ENCODE peak calls at places on chromosomes 5 and 9, in five cellular contexts. One of them, this sample, is unnamed.

GRCh38 chr9:115146581-115147021 is 28.6 kb upstream of the TNC start:
- DNase-seq in AG04450: peak; percentile 85
- DNase-seq in CD4-positive, alpha-beta T cell: no peak
- DNase-seq in prostate gland: peak; percentile 6
- DNase-seq in neural progenitor cell: no peak
- DNase-seq in this sample: no peak

GRCh38 chr9:17837931-17838330 is 259.1 kb downstream of the SH3GL2 start:
- DNase-seq in AG04450: no peak
- DNase-seq in CD4-positive, alpha-beta T cell: no peak
- DNase-seq in prostate gland: no peak
- DNase-seq in neural progenitor cell: no peak
- DNase-seq in this sample: no peak

GRCh38 chr5:80141681-80142080 is 106.5 kb downstream of the THBS4 start:
- DNase-seq in AG04450: no peak
- DNase-seq in CD4-positive, alpha-beta T cell: no peak
- DNase-seq in prostate gland: no peak
- DNase-seq in neural progenitor cell: no peak
- DNase-seq in this sample: no peak

GRCh38 chr9:124264812-124265211 is 7.1 kb downstream of the NEK6 start:
- DNase-seq in AG04450: no peak
- DNase-seq in CD4-positive, alpha-beta T cell: no peak
- DNase-seq in prostate gland: peak; percentile 69
- DNase-seq in neural progenitor cell: no peak
- DNase-seq in this sample: no peak

GRCh38 chr9:2255128-2255527 is 240.0 kb downstream of the SMARCA2 start:
- DNase-seq in AG04450: no peak
- DNase-seq in CD4-positive, alpha-beta T cell: no peak
- DNase-seq in prostate gland: no peak
- DNase-seq in neural progenitor cell: no peak
- DNase-seq in this sample: no peak

GRCh38 chr5:154627711-154628678 is 127.2 kb upstream of the LARP1 start:
- DNase-seq in AG04450: no peak
- DNase-seq in CD4-positive, alpha-beta T cell: no peak
- DNase-seq in prostate gland: no peak
- DNase-seq in neural progenitor cell: no peak
- DNase-seq in this sample: no peak

GRCh38 chr5:117160361-117160760 is 585.7 kb upstream of the SEMA6A start:
- DNase-seq in AG04450: no peak
- DNase-seq in CD4-positive, alpha-beta T cell: no peak
- DNase-seq in prostate gland: no peak
- DNase-seq in neural progenitor cell: no peak
- DNase-seq in this sample: no peak

GRCh38 chr5:149210229-149210628 is 61.4 kb upstream of the AFAP1L1 start:
- DNase-seq in AG04450: peak; percentile 42
- DNase-seq in CD4-positive, alpha-beta T cell: no peak
- DNase-seq in prostate gland: no peak
- DNase-seq in neural progenitor cell: no peak
- DNase-seq in this sample: no peak

GRCh38 chr9:5392285-5392684 is 45.4 kb downstream of the PLGRKT start:
- DNase-seq in AG04450: no peak
- DNase-seq in CD4-positive, alpha-beta T cell: no peak
- DNase-seq in prostate gland: no peak
- DNase-seq in neural progenitor cell: no peak
- DNase-seq in this sample: no peak

GRCh38 chr9:105415344-105415980 is 32.4 kb upstream of the FSD1L start:
- DNase-seq in AG04450: no peak
- DNase-seq in CD4-positive, alpha-beta T cell: peak; percentile 48
- DNase-seq in prostate gland: peak; percentile 58
- DNase-seq in neural progenitor cell: peak; percentile 87
- DNase-seq in this sample: no peak

GRCh38 chr9:136138566-136138965 is 19.9 kb upstream of the TMEM250 start:
- DNase-seq in AG04450: no peak
- DNase-seq in CD4-positive, alpha-beta T cell: no peak
- DNase-seq in prostate gland: no peak
- DNase-seq in neural progenitor cell: peak; percentile 91
- DNase-seq in this sample: no peak

GRCh38 chr5:78364005-78364404 is 3.6 kb downstream of the SCAMP1 start:
- DNase-seq in AG04450: no peak
- DNase-seq in CD4-positive, alpha-beta T cell: no peak
- DNase-seq in prostate gland: no peak
- DNase-seq in neural progenitor cell: no peak
- DNase-seq in this sample: no peak

GRCh38 chr5:78511116-78511906 is 137.3 kb downstream of the LHFPL2 start:
- DNase-seq in AG04450: no peak
- DNase-seq in CD4-positive, alpha-beta T cell: no peak
- DNase-seq in prostate gland: no peak
- DNase-seq in neural progenitor cell: no peak
- DNase-seq in this sample: no peak

GRCh38 chr9:134502261-134503211 is 139.1 kb upstream of the COL5A1 start:
- DNase-seq in AG04450: peak; percentile 97
- DNase-seq in CD4-positive, alpha-beta T cell: no peak
- DNase-seq in prostate gland: no peak
- DNase-seq in neural progenitor cell: no peak
- DNase-seq in this sample: peak; percentile 46

GRCh38 chr5:148844433-148845279 is 18.2 kb downstream of the ADRB2 start:
- DNase-seq in AG04450: no peak
- DNase-seq in CD4-positive, alpha-beta T cell: no peak
- DNase-seq in prostate gland: no peak
- DNase-seq in neural progenitor cell: no peak
- DNase-seq in this sample: no peak

DNA sequence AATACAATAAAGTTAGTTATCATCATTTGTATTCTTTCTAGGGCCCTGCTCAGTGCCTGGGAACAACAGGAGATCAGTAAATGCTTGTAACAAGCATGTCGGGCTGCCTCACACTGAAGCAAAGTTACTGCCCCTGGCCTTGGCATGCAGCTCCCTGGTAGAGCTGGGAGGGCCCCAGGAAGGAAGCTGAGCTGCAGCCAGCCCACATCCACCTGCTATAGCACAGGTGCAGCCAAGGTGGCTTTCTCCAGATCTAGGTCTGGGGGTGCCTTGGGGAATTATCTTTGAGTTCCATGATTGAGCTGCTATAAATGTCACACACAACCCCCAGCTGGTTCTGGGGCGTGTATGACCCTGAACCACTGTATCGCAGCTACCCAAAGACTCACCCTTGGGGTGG is 293.4 kb upstream of the MSX2 start:
- DNase-seq in AG04450: no peak
- DNase-seq in CD4-positive, alpha-beta T cell: no peak
- DNase-seq in prostate gland: no peak
- DNase-seq in neural progenitor cell: no peak
- DNase-seq in this sample: no peak
- H3K9me3 ChIP-seq in AG04450: no peaks in the 10 kb centered on the region
- H3K9me3 ChIP-seq in CD4-positive, alpha-beta T cell: no peaks in the 10 kb centered on the region
- H3K9me3 ChIP-seq in prostate gland: no peaks in the 10 kb centered on the region
- H3K9me3 ChIP-seq in neural progenitor cell: no peaks in the 10 kb centered on the region
- H3K9me3 ChIP-seq in this sample: no peaks in the 10 kb centered on the region

GRCh38 chr9:3856592-3856991 is 330.8 kb upstream of the RFX3 start:
- DNase-seq in AG04450: no peak
- DNase-seq in CD4-positive, alpha-beta T cell: no peak
- DNase-seq in prostate gland: no peak
- DNase-seq in neural progenitor cell: no peak
- DNase-seq in this sample: no peak

GRCh38 chr9:3850083-3850482 is 324.3 kb upstream of the RFX3 start:
- DNase-seq in AG04450: no peak
- DNase-seq in CD4-positive, alpha-beta T cell: no peak
- DNase-seq in prostate gland: no peak
- DNase-seq in neural progenitor cell: no peak
- DNase-seq in this sample: no peak

GRCh38 chr9:3855601-3856328 is 330.0 kb upstream of the RFX3 start:
- DNase-seq in AG04450: no peak
- DNase-seq in CD4-positive, alpha-beta T cell: no peak
- DNase-seq in prostate gland: no peak
- DNase-seq in neural progenitor cell: no peak
- DNase-seq in this sample: no peak

GRCh38 chr9:3848445-3849114 is 322.8 kb upstream of the RFX3 start:
- DNase-seq in AG04450: no peak
- DNase-seq in CD4-positive, alpha-beta T cell: no peak
- DNase-seq in prostate gland: no peak
- DNase-seq in neural progenitor cell: peak; percentile 90
- DNase-seq in this sample: no peak

GRCh38 chr9:3852545-3852944 is 326.7 kb upstream of the RFX3 start:
- DNase-seq in AG04450: no peak
- DNase-seq in CD4-positive, alpha-beta T cell: no peak
- DNase-seq in prostate gland: no peak
- DNase-seq in neural progenitor cell: no peak
- DNase-seq in this sample: no peak
- TF ChIP-seq CTCF in AG04450: no peak
- TF ChIP-seq CTCF in CD4-positive, alpha-beta T cell: no peak
- TF ChIP-seq CTCF in prostate gland: no peak
- TF ChIP-seq CTCF in neural progenitor cell: no peak
- TF ChIP-seq CTCF in this sample: no peak

DNA sequence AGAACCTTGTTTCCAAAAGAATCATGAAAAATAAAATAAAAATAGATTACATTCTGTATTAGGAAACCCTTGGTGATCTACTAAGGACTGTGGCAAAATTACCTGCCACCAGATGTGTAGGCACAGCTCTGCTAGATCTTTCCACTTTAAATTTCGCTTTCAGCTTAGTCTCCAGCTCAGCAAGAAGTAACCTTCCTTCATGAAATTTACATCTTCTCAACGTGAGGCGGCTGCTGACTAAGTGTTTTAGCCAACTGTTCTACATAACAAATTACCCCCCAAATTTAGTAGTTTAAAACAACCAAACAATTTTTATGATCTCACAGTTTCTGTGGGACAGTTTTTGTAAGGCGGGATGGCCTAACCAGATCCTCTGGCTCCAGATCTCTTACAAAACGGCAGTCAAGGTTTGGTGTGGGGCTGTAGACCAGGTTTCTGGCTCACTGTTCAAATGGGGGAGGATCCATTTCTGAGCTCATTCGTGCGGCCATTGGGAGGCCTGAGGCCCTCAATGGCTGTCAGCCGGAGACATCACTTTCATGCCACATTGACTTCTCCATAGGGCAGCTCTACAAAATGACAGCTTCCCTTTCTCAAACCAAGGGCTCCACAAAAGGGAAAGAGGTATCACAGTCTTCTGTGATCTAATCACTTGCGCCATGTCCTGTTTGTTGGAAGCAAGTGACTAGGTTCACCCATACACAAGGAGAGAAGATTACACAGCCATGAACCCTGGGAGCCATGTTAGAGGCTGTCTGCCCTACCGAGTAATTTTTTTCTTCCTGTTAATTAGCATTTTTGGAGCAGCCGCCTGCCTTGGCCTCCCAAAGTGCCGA is 32.9 kb upstream of the GOLPH3 start:
- DNase-seq in AG04450: no peak
- DNase-seq in CD4-positive, alpha-beta T cell: no peak
- DNase-seq in prostate gland: no peak
- DNase-seq in neural progenitor cell: no peak
- DNase-seq in this sample: no peak
- H3K27ac ChIP-seq in AG04450: no peak overlapping the region
- H3K27ac ChIP-seq in CD4-positive, alpha-beta T cell: no peak overlapping the region
- H3K27ac ChIP-seq in prostate gland: no peak overlapping the region
- H3K27ac ChIP-seq in neural progenitor cell: no peak overlapping the region
- H3K27ac ChIP-seq in this sample: no peak overlapping the region

GRCh38 chr5:29402270-29402669 is 1791.2 kb upstream of the CDH6 start:
- DNase-seq in AG04450: no peak
- DNase-seq in CD4-positive, alpha-beta T cell: no peak
- DNase-seq in prostate gland: no peak
- DNase-seq in neural progenitor cell: no peak
- DNase-seq in this sample: no peak
- H3K9me3 ChIP-seq in AG04450: peaks cover 15% of the 10 kb centered on the region
- H3K9me3 ChIP-seq in CD4-positive, alpha-beta T cell: peaks cover 7% of the 10 kb centered on the region
- H3K9me3 ChIP-seq in prostate gland: no peaks in the 10 kb centered on the region
- H3K9me3 ChIP-seq in neural progenitor cell: no peaks in the 10 kb centered on the region
- H3K9me3 ChIP-seq in this sample: peaks cover 27% of the 10 kb centered on the region

DNA sequence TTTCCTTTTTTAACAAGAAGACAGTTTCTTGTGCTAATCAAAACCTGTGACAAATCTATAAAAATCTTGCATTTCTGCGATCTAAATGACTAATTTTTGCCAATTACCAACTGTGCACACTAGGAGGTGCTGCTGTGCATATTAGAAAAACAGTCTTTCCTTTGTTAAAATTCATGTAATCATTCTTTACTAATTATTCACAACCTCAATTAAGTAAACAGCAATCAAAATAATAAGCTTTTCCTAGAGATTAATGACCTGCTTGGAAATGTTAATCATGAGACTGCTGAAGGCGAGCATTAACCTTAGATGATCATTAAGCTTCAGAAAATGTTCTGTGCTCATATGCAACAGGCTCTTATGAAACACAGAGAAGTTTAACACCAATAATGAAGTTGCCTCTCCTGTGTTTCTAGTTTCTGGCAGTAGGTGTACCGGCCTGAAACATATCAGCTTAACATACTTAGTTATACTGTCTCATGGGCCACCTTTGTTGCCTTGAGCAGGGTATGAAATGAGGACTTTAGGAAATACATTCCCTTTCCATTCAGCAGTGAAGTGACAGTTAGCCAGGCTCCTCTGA is 17.7 kb downstream of the RFESD start:
- DNase-seq in AG04450: no peak
- DNase-seq in CD4-positive, alpha-beta T cell: peak; percentile 17
- DNase-seq in prostate gland: no peak
- DNase-seq in neural progenitor cell: peak; percentile 31
- DNase-seq in this sample: no peak
- TF ChIP-seq CTCF in AG04450: peak; percentile 80
- TF ChIP-seq CTCF in CD4-positive, alpha-beta T cell: peak; percentile 95
- TF ChIP-seq CTCF in prostate gland: peak; percentile 74
- TF ChIP-seq CTCF in neural progenitor cell: peak; percentile 92
- TF ChIP-seq CTCF in this sample: peak; percentile 86

GRCh38 chr9:15513335-15513734 is 2.6 kb upstream of the PSIP1 start:
- DNase-seq in AG04450: no peak
- DNase-seq in CD4-positive, alpha-beta T cell: no peak
- DNase-seq in prostate gland: no peak
- DNase-seq in neural progenitor cell: peak; percentile 66
- DNase-seq in this sample: no peak
- H3K27ac ChIP-seq in AG04450: no peak overlapping the region
- H3K27ac ChIP-seq in CD4-positive, alpha-beta T cell: no peak overlapping the region
- H3K27ac ChIP-seq in prostate gland: no peak overlapping the region
- H3K27ac ChIP-seq in neural progenitor cell: peak overlapping the region; percentile 53
- H3K27ac ChIP-seq in this sample: no peak overlapping the region